ENCODE peak calls at places on chromosomes 11 and 22, in seven cellular contexts. R, Y, U, E, N, V and K are unnamed samples.

GRCh38 chr22:38924197-38924952 is 33.0 kb upstream of the APOBEC3A start:
- DNase-seq in R (no peak), Y (no peak), U (peak), E (no peak), N (peak), V (peak), K (no peak)

GRCh38 chr11:118870396-118871343 is 13.0 kb upstream of the CXCR5 start:
- DNase-seq in R (no peak), Y (peak), U (no peak), E (peak), N (peak), V (peak), K (no peak)

GRCh38 chr11:17766590-17766989 is 32.0 kb downstream of the KCNC1 start:
- DNase-seq in R (peak), Y (peak), U (no peak), E (no peak), N (no peak), V (no peak), K (no peak)

GRCh38 chr11:68997124-68997994 is 15.7 kb downstream of the MRGPRF start:
- DNase-seq in R (peak), Y (peak), U (no peak), E (no peak), N (no peak), V (no peak), K (no peak)

GRCh38 chr22:21713428-21714058 is 22.1 kb downstream of the YPEL1 start:
- DNase-seq in R (no peak), Y (no peak), U (no peak), E (no peak), N (no peak), V (no peak), K (no peak)

GRCh38 chr11:127042445-127042844 is 41.9 kb upstream of the KIRREL3 start:
- DNase-seq in R (no peak), Y (no peak), U (peak), E (no peak), N (no peak), V (no peak), K (no peak)

GRCh38 chr11:13262096-13262495 is 15.5 kb upstream of the BMAL1 start:
- DNase-seq in R (no peak), Y (no peak), U (no peak), E (no peak), N (peak), V (no peak), K (no peak)

GRCh38 chr11:68582416-68583046 is 101.8 kb upstream of the GAL start:
- DNase-seq in R (no peak), Y (no peak), U (no peak), E (no peak), N (no peak), V (no peak), K (no peak)

GRCh38 chr11:36452231-36452630 is 57.8 kb downstream of the TRAF6 start:
- DNase-seq in R (no peak), Y (no peak), U (no peak), E (no peak), N (peak), V (no peak), K (no peak)

GRCh38 chr11:9862981-9863380 is 199.1 kb downstream of the SWAP70 start:
- DNase-seq in R (no peak), Y (no peak), U (no peak), E (no peak), N (peak), V (no peak), K (no peak)

GRCh38 chr22:35777335-35777975 is 59.8 kb downstream of the APOL5 start:
- DNase-seq in R (no peak), Y (no peak), U (peak), E (no peak), N (peak), V (no peak), K (no peak)

GRCh38 chr22:17916226-17916889 is 108.0 kb downstream of the MICAL3 start:
- DNase-seq in R (no peak), Y (no peak), U (no peak), E (no peak), N (no peak), V (no peak), K (no peak)

GRCh38 chr22:22593964-22594656 is 35.0 kb upstream of the PRAME start:
- DNase-seq in R (peak), Y (peak), U (peak), E (peak), N (peak), V (peak), K (peak)

GRCh38 chr11:78683774-78684173 is 109.1 kb upstream of the NARS2 start:
- DNase-seq in R (no peak), Y (no peak), U (no peak), E (no peak), N (no peak), V (no peak), K (no peak)

GRCh38 chr11:9716275-9717039 is 52.6 kb downstream of the SWAP70 start:
- DNase-seq in R (no peak), Y (no peak), U (peak), E (no peak), N (peak), V (no peak), K (no peak)

GRCh38 chr22:19361501-19362103 is 69.9 kb downstream of the HIRA start:
- DNase-seq in R (no peak), Y (no peak), U (no peak), E (peak), N (no peak), V (no peak), K (no peak)

GRCh38 chr11:28835790-28836189 is 727.6 kb downstream of the METTL15 start:
- DNase-seq in R (no peak), Y (no peak), U (no peak), E (no peak), N (peak), V (no peak), K (no peak)

GRCh38 chr22:50548046-50548912 is 2.6 kb downstream of the KLHDC7B start:
- DNase-seq in R (no peak), Y (no peak), U (no peak), E (peak), N (no peak), V (no peak), K (peak)

GRCh38 chr22:45948081-45948648 is 28.8 kb downstream of the WNT7B start:
- DNase-seq in R (no peak), Y (no peak), U (no peak), E (peak), N (no peak), V (no peak), K (no peak)

GRCh38 chr22:47653921-47654320 is 891.5 kb downstream of the TBC1D22A start:
- DNase-seq in R (peak), Y (no peak), U (no peak), E (no peak), N (no peak), V (no peak), K (no peak)

GRCh38 chr11:126628790-126629621 is 273.5 kb downstream of the ST3GAL4 start:
- DNase-seq in R (no peak), Y (no peak), U (peak), E (no peak), N (peak), V (no peak), K (no peak)

GRCh38 chr11:93123351-93123898 is 74.4 kb downstream of the SLC36A4 start:
- DNase-seq in R (no peak), Y (no peak), U (no peak), E (no peak), N (peak), V (no peak), K (no peak)

GRCh38 chr11:7046474-7046873 is 26.2 kb downstream of the NLRP14 start:
- DNase-seq in R (no peak), Y (no peak), U (peak), E (no peak), N (peak), V (no peak), K (no peak)

GRCh38 chr22:19871845-19872778 is 17.4 kb upstream of the GNB1L start:
- DNase-seq in R (no peak), Y (no peak), U (no peak), E (no peak), N (no peak), V (no peak), K (peak)

GRCh38 chr22:36111316-36111715 is 49.2 kb downstream of the APOL3 start:
- DNase-seq in R (no peak), Y (no peak), U (no peak), E (no peak), N (no peak), V (no peak), K (no peak)

GRCh38 chr11:6862961-6863360 is at the start of gene OR10A2:
- DNase-seq in R (peak), Y (no peak), U (no peak), E (no peak), N (no peak), V (no peak), K (no peak)

GRCh38 chr11:116173946-116174911 is 598.6 kb downstream of the BUD13 start:
- DNase-seq in R (peak), Y (no peak), U (no peak), E (no peak), N (no peak), V (no peak), K (no peak)

GRCh38 chr22:27226666-27227065 is 569.3 kb downstream of the MIAT start:
- DNase-seq in R (no peak), Y (no peak), U (no peak), E (no peak), N (no peak), V (no peak), K (no peak)

GRCh38 chr11:2750601-2751522 is 51.1 kb upstream of the KCNQ1OT1 start:
- DNase-seq in R (no peak), Y (no peak), U (no peak), E (no peak), N (no peak), V (no peak), K (no peak)

GRCh38 chr11:15326535-15326934 is 211.8 kb downstream of the INSC start:
- DNase-seq in R (no peak), Y (no peak), U (no peak), E (no peak), N (no peak), V (no peak), K (no peak)

GRCh38 chr11:75969626-75970308 is 154.8 kb downstream of the UVRAG start:
- DNase-seq in R (no peak), Y (no peak), U (no peak), E (no peak), N (peak), V (no peak), K (no peak)

DNA sequence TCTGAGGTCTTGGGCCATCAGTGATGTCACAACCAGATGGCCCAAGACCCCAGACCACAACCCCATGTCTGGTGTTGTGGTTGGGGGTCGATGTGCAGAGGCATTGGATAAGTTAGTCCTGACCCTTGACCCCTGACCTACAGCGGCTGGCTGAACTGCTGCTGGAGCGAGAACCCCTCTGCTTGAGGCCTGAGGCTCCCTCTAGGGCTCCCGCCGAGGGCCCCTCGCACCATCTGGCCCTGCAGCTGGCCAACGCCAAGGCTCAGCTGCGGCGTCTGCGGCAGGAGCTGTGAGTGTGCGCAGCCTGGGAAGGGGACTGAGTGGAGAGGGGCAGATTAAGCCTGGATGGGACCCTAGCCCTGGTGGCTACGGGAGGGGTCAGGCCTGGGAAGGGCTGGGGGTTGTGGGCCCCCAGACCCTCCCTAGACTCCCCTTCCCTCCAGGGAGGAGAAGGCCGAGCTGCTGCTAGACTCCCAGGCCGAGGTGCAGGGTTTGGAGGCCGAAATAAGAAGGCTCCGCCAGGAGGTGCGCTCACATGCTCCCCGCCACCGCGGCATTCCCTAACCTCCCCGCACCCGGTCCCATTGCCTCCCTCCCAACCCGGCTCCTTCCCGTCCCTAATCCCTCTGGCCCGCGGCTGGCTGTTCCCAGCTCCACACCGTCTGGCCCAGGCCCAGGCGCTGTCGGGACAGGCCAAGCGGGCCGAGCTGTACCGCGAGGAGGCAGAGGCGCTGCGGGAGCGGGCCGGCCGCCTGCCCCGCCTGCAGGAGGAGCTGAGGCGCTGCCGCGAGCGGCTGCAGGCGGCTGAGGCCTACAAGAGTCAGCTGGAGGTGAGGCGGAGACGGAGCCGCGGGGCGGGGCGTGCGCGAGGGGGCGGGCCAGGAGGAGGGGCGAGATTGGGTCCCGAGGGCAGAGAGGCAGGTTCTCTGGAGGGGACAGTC is 2.1 kb downstream of the CCDC88B start:
- DNase-seq in R (peak), Y (peak), U (peak), E (peak), N (peak), V (no peak), K (peak)
- TF ChIP-seq CTCF in R (peak), Y (no peak), U (peak), E (no peak), N (peak), V (no peak), K (peak)

GRCh38 chr22:37764622-37765021 is 43.1 kb upstream of the GCAT start:
- DNase-seq in R (no peak), Y (no peak), U (no peak), E (no peak), N (no peak), V (no peak), K (no peak)
- TF ChIP-seq CTCF in R (no peak), Y (no peak), U (no peak), E (no peak), N (no peak), V (no peak), K (no peak)

DNA sequence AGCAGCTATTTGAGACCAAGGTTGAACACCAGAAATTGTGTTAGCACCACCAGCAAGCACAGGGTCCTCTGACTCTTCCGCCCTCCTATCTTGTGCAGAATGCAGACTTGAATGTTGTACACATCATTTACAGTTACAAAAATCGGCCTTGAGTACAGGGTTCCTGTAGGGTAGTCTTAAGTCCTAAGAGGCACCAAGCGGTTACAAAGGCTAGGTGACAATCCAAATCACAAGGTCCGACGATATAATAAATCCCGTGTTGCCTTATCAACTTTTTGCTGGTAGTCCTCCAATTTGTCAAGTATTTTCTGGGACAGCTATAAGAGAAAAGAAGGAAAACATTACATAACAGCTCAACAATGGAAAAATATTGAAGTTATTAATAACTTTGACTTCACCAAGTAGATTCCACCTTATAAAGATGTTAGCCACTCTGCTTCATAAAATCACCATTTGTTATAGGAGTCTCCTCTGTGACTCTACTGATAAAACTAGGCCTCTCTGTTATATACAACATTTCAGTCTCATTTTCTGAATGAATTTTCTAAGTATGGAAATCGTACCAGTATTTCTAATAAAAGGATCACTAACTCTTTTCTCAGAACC is 11.8 kb upstream of the FNBP4 start:
- DNase-seq in R (no peak), Y (no peak), U (no peak), E (no peak), N (no peak), V (no peak), K (no peak)
- TF ChIP-seq CTCF in R (no peak), Y (no peak), U (no peak), E (no peak), N (no peak), V (no peak), K (no peak)

DNA sequence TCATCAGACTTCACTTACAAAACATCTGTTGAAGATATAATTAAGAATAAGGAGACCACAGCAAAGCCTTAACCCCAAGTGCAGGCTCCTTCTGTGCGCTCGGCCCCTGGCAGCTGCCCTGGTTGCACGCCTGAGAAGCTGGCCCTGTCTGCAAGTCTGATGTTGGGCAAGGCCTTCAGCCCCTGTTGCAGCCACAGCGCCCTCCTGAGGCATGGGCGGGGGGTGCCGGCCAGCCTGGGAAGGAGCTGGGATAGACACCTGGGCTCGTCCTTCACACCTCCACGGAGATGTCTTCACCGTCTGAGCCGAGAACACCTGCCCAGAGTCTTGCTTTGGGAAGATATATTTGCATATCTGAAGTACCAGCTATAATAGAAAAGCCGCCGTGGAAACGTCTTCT is 104.1 kb downstream of the MPPED1 start:
- DNase-seq in R (peak), Y (peak), U (no peak), E (no peak), N (no peak), V (no peak), K (no peak)
- TF ChIP-seq CTCF in R (peak), Y (peak), U (no peak), E (no peak), N (no peak), V (no peak), K (no peak)